ENCODE peak calls at places on chromosomes 4 and X, in seven cellular contexts. One of them, this sample, is unnamed.

GRCh38 chr4:112735474-112735951 is 98.6 kb downstream of the LARP7 start:
- DNase-seq in central memory CD8-positive, alpha-beta T cell: no peak
- DNase-seq in uterus: no peak
- DNase-seq in epithelial cell of prostate: no peak
- DNase-seq in H7: no peak
- DNase-seq in cardiac muscle cell: no peak
- DNase-seq in AG08395: no peak
- DNase-seq in this sample: no peak

GRCh38 chrX:39755152-39756032 is 342.4 kb downstream of the BCOR start:
- DNase-seq in central memory CD8-positive, alpha-beta T cell: no peak
- DNase-seq in uterus: peak; percentile 91
- DNase-seq in epithelial cell of prostate: peak; percentile 79
- DNase-seq in H7: no peak
- DNase-seq in cardiac muscle cell: peak; percentile 94
- DNase-seq in AG08395: peak; percentile 86
- DNase-seq in this sample: no peak

GRCh38 chr4:153188966-153189801 is 15.1 kb upstream of the TRIM2 start:
- DNase-seq in central memory CD8-positive, alpha-beta T cell: no peak
- DNase-seq in uterus: no peak
- DNase-seq in epithelial cell of prostate: no peak
- DNase-seq in H7: no peak
- DNase-seq in cardiac muscle cell: peak; percentile 48
- DNase-seq in AG08395: no peak
- DNase-seq in this sample: no peak

GRCh38 chrX:48684134-48684533 is 535 bp downstream of the WAS start:
- DNase-seq in central memory CD8-positive, alpha-beta T cell: no peak
- DNase-seq in uterus: no peak
- DNase-seq in epithelial cell of prostate: no peak
- DNase-seq in H7: peak; percentile 19
- DNase-seq in cardiac muscle cell: no peak
- DNase-seq in AG08395: no peak
- DNase-seq in this sample: no peak

GRCh38 chr4:152825336-152825735 is 45.6 kb downstream of the ARFIP1 start:
- DNase-seq in central memory CD8-positive, alpha-beta T cell: no peak
- DNase-seq in uterus: no peak
- DNase-seq in epithelial cell of prostate: no peak
- DNase-seq in H7: no peak
- DNase-seq in cardiac muscle cell: no peak
- DNase-seq in AG08395: no peak
- DNase-seq in this sample: no peak

GRCh38 chr4:33369366-33369899 is 2649.3 kb downstream of the PCDH7 start:
- DNase-seq in central memory CD8-positive, alpha-beta T cell: no peak
- DNase-seq in uterus: no peak
- DNase-seq in epithelial cell of prostate: peak; percentile 2
- DNase-seq in H7: no peak
- DNase-seq in cardiac muscle cell: peak; percentile 68
- DNase-seq in AG08395: no peak
- DNase-seq in this sample: no peak

GRCh38 chrX:110056419-110056818 is 53.5 kb downstream of the TMEM164 start:
- DNase-seq in central memory CD8-positive, alpha-beta T cell: no peak
- DNase-seq in uterus: no peak
- DNase-seq in epithelial cell of prostate: no peak
- DNase-seq in H7: no peak
- DNase-seq in cardiac muscle cell: no peak
- DNase-seq in AG08395: no peak
- DNase-seq in this sample: no peak

GRCh38 chr4:153154010-153154975 is 50.0 kb upstream of the TRIM2 start:
- DNase-seq in central memory CD8-positive, alpha-beta T cell: no peak
- DNase-seq in uterus: no peak
- DNase-seq in epithelial cell of prostate: no peak
- DNase-seq in H7: no peak
- DNase-seq in cardiac muscle cell: peak; percentile 73
- DNase-seq in AG08395: no peak
- DNase-seq in this sample: no peak

GRCh38 chr4:105956566-105956965 is 61.3 kb downstream of the NPNT start:
- DNase-seq in central memory CD8-positive, alpha-beta T cell: no peak
- DNase-seq in uterus: no peak
- DNase-seq in epithelial cell of prostate: no peak
- DNase-seq in H7: no peak
- DNase-seq in cardiac muscle cell: no peak
- DNase-seq in AG08395: no peak
- DNase-seq in this sample: no peak

GRCh38 chr4:41541697-41542096 is 3.7 kb downstream of the LIMCH1 start:
- DNase-seq in central memory CD8-positive, alpha-beta T cell: no peak
- DNase-seq in uterus: no peak
- DNase-seq in epithelial cell of prostate: no peak
- DNase-seq in H7: no peak
- DNase-seq in cardiac muscle cell: peak; percentile 47
- DNase-seq in AG08395: peak; percentile 8
- DNase-seq in this sample: no peak

GRCh38 chr4:138967313-138967712 is 48.3 kb upstream of the NOCT start:
- DNase-seq in central memory CD8-positive, alpha-beta T cell: no peak
- DNase-seq in uterus: no peak
- DNase-seq in epithelial cell of prostate: no peak
- DNase-seq in H7: no peak
- DNase-seq in cardiac muscle cell: peak; percentile 58
- DNase-seq in AG08395: no peak
- DNase-seq in this sample: no peak

GRCh38 chr4:76782837-76783236 is 115.1 kb downstream of the SOWAHB start:
- DNase-seq in central memory CD8-positive, alpha-beta T cell: no peak
- DNase-seq in uterus: no peak
- DNase-seq in epithelial cell of prostate: peak; percentile 40
- DNase-seq in H7: no peak
- DNase-seq in cardiac muscle cell: peak; percentile 73
- DNase-seq in AG08395: peak; percentile 74
- DNase-seq in this sample: no peak

GRCh38 chr4:134027931-134028330 is 173.7 kb downstream of the PABPC4L start:
- DNase-seq in central memory CD8-positive, alpha-beta T cell: no peak
- DNase-seq in uterus: no peak
- DNase-seq in epithelial cell of prostate: peak; percentile 84
- DNase-seq in H7: no peak
- DNase-seq in cardiac muscle cell: peak; percentile 89
- DNase-seq in AG08395: peak; percentile 1
- DNase-seq in this sample: no peak

GRCh38 chr4:48112017-48112667 is 21.9 kb downstream of the TXK start:
- DNase-seq in central memory CD8-positive, alpha-beta T cell: no peak
- DNase-seq in uterus: no peak
- DNase-seq in epithelial cell of prostate: no peak
- DNase-seq in H7: no peak
- DNase-seq in cardiac muscle cell: no peak
- DNase-seq in AG08395: peak; percentile 34
- DNase-seq in this sample: no peak

GRCh38 chr4:157048248-157048647 is 27.7 kb upstream of the GLRB start:
- DNase-seq in central memory CD8-positive, alpha-beta T cell: no peak
- DNase-seq in uterus: peak; percentile 47
- DNase-seq in epithelial cell of prostate: no peak
- DNase-seq in H7: no peak
- DNase-seq in cardiac muscle cell: peak; percentile 93
- DNase-seq in AG08395: peak; percentile 63
- DNase-seq in this sample: no peak

GRCh38 chr4:180153587-180153986 is 2089.6 kb upstream of the TENM3 start:
- DNase-seq in central memory CD8-positive, alpha-beta T cell: no peak
- DNase-seq in uterus: no peak
- DNase-seq in epithelial cell of prostate: no peak
- DNase-seq in H7: no peak
- DNase-seq in cardiac muscle cell: no peak
- DNase-seq in AG08395: no peak
- DNase-seq in this sample: no peak

GRCh38 chr4:123416462-123416861 is 19.9 kb downstream of the SPRY1 start:
- DNase-seq in central memory CD8-positive, alpha-beta T cell: no peak
- DNase-seq in uterus: no peak
- DNase-seq in epithelial cell of prostate: no peak
- DNase-seq in H7: no peak
- DNase-seq in cardiac muscle cell: no peak
- DNase-seq in AG08395: no peak
- DNase-seq in this sample: no peak

GRCh38 chrX:19697416-19697815 is 182.1 kb upstream of the MAP3K15 start:
- DNase-seq in central memory CD8-positive, alpha-beta T cell: no peak
- DNase-seq in uterus: no peak
- DNase-seq in epithelial cell of prostate: peak; percentile 14
- DNase-seq in H7: no peak
- DNase-seq in cardiac muscle cell: no peak
- DNase-seq in AG08395: no peak
- DNase-seq in this sample: no peak

GRCh38 chr4:173529505-173530325 is at the start of gene HAND2:
- DNase-seq in central memory CD8-positive, alpha-beta T cell: no peak
- DNase-seq in uterus: peak; percentile 96
- DNase-seq in epithelial cell of prostate: no peak
- DNase-seq in H7: peak; percentile 83
- DNase-seq in cardiac muscle cell: peak; percentile 93
- DNase-seq in AG08395: peak; percentile 86
- DNase-seq in this sample: no peak

GRCh38 chr4:105509291-105509690 is 35.4 kb upstream of the PPA2 start:
- DNase-seq in central memory CD8-positive, alpha-beta T cell: no peak
- DNase-seq in uterus: no peak
- DNase-seq in epithelial cell of prostate: no peak
- DNase-seq in H7: no peak
- DNase-seq in cardiac muscle cell: no peak
- DNase-seq in AG08395: no peak
- DNase-seq in this sample: no peak

This sample was measured in D721Med.